ENCODE peak calls at places on chromosomes 16 and 17, in four cellular contexts. Y is amygdala; P is stimulated activated CD8-positive, alpha-beta memory T cell treated with anti-CD3 and anti-CD28 coated beads, Interleukin-12 subunit alpha, Interleukin-12 subunit beta, amount 100 ng/mL, for 4 hours; W is AG08395. S is an unnamed sample.

GRCh38 chr16:86462334-86463084 is 47.8 kb upstream of the FOXF1 start:
- DNase-seq in Y (no peak), P (no peak), W (no peak), S (no peak)

GRCh38 chr16:715448-716249 is 731 bp downstream of the METRN start:
- DNase-seq in Y (no peak), P (no peak), W (no peak), S (no peak)

GRCh38 chr17:15332338-15332737 is 9.1 kb downstream of the TEKT3 start:
- DNase-seq in Y (no peak), P (no peak), W (no peak), S (no peak)

GRCh38 chr17:55717898-55718735 is 4.5 kb downstream of the TMEM100 start:
- DNase-seq in Y (peak), P (no peak), W (peak), S (peak)

GRCh38 chr17:74190807-74191206 is 12.7 kb upstream of the RPL38 start:
- DNase-seq in Y (no peak), P (no peak), W (peak), S (no peak)

GRCh38 chr17:2090804-2091534 is 36.1 kb downstream of the HIC1 start:
- DNase-seq in Y (no peak), P (no peak), W (peak), S (no peak)

GRCh38 chr16:20774703-20775362 is 11.0 kb downstream of the ACSM3 start:
- DNase-seq in Y (no peak), P (no peak), W (peak), S (peak)

GRCh38 chr16:73163238-73163795 is 115.4 kb upstream of the ZFHX3 start:
- DNase-seq in Y (no peak), P (no peak), W (no peak), S (no peak)

GRCh38 chr16:79542196-79542859 is 58.2 kb downstream of the MAF start:
- DNase-seq in Y (peak), P (no peak), W (no peak), S (no peak)

GRCh38 chr17:76369804-76370203 is 14.6 kb upstream of the SPHK1 start:
- DNase-seq in Y (no peak), P (no peak), W (no peak), S (no peak)

GRCh38 chr17:62628845-62629555 is 1.5 kb downstream of the MRC2 start:
- DNase-seq in Y (no peak), P (no peak), W (peak), S (no peak)

GRCh38 chr16:47143329-47143676 is 442 bp downstream of the NETO2 start:
- DNase-seq in Y (peak), P (peak), W (peak), S (peak)

GRCh38 chr17:64041912-64042311 is 21.5 kb upstream of the ICAM2 start:
- DNase-seq in Y (no peak), P (no peak), W (no peak), S (no peak)

GRCh38 chr16:81632392-81633146 is 146.5 kb upstream of the PLCG2 start:
- DNase-seq in Y (no peak), P (peak), W (peak), S (peak)

GRCh38 chr16:84179612-84180320 is 7.1 kb downstream of the TAF1C start:
- DNase-seq in Y (no peak), P (no peak), W (no peak), S (no peak)

GRCh38 chr17:63974594-63975192 is 2.0 kb upstream of the SCN4A start:
- DNase-seq in Y (no peak), P (no peak), W (peak), S (no peak)

GRCh38 chr17:76545918-76546555 is 6.2 kb downstream of the PRCD start:
- DNase-seq in Y (no peak), P (no peak), W (no peak), S (no peak)

GRCh38 chr16:4649744-4650442 is 25.3 kb downstream of the MGRN1 start:
- DNase-seq in Y (no peak), P (no peak), W (no peak), S (no peak)

GRCh38 chr16:19523184-19523558 is 571 bp upstream of the CCP110 start:
- DNase-seq in Y (no peak), P (no peak), W (no peak), S (no peak)

GRCh38 chr16:50674831-50675230 is 6.3 kb downstream of the SNX20 start:
- DNase-seq in Y (no peak), P (no peak), W (no peak), S (no peak)

GRCh38 chr16:53212899-53213235 is 158.1 kb downstream of the CHD9 start:
- DNase-seq in Y (no peak), P (no peak), W (no peak), S (no peak)

GRCh38 chr16:77289331-77289809 is 90.2 kb downstream of the SYCE1L start:
- DNase-seq in Y (no peak), P (no peak), W (peak), S (no peak)

GRCh38 chr17:77432791-77433190 is 292.0 kb downstream of the SEC14L1 start:
- DNase-seq in Y (no peak), P (no peak), W (no peak), S (no peak)

GRCh38 chr16:57991551-57992059 is 8.9 kb downstream of the ZNF319 start:
- DNase-seq in Y (no peak), P (no peak), W (no peak), S (no peak)

GRCh38 chr17:3924421-3925350 is 8.4 kb upstream of the P2RX1 start:
- DNase-seq in Y (no peak), P (no peak), W (no peak), S (no peak)

GRCh38 chr16:85446846-85447656 is 166.1 kb upstream of the GSE1 start:
- DNase-seq in Y (no peak), P (no peak), W (no peak), S (no peak)

GRCh38 chr16:4664538-4665418 is 28.6 kb upstream of the NUDT16L1 start:
- DNase-seq in Y (no peak), P (peak), W (no peak), S (peak)

GRCh38 chr17:48545539-48545938 is 630 bp upstream of the HOXB2 start:
- DNase-seq in Y (no peak), P (no peak), W (no peak), S (no peak)

GRCh38 chr16:88468289-88469129 is 15.4 kb downstream of the ZFPM1 start:
- DNase-seq in Y (no peak), P (no peak), W (peak), S (no peak)

GRCh38 chr17:34146440-34147043 is 108.5 kb upstream of the CCL2 start:
- DNase-seq in Y (no peak), P (no peak), W (no peak), S (peak)

GRCh38 chr16:82011199-82011641 is at the start of gene SDR42E1:
- DNase-seq in Y (no peak), P (peak), W (no peak), S (peak)

GRCh38 chr16:77960771-77961170 is 61.6 kb upstream of the CLEC3A start:
- DNase-seq in Y (no peak), P (no peak), W (no peak), S (no peak)

GRCh38 chr17:1455291-1455747 is 713 bp downstream of the CRK start:
- DNase-seq in Y (no peak), P (no peak), W (peak), S (peak)

GRCh38 chr16:85607331-85607765 is 5.8 kb upstream of the GSE1 start:
- DNase-seq in Y (no peak), P (no peak), W (no peak), S (no peak)